ENCODE peak calls at places on chromosomes 13 and 19, in seven cellular contexts. One of them, this sample, is unnamed.
A peak's percentile ranks its signal among the peaks of the same experiment; 100 is the strongest.

GRCh38 chr13:77325371-77325941 is 1.4 kb downstream of the MYCBP2 start:
- DNase-seq in IMR-90: no peak
- DNase-seq in heart left ventricle: no peak
- DNase-seq in fibroblast of pulmonary artery: no peak
- DNase-seq in psoas muscle: no peak
- DNase-seq in lower lobe of right lung: no peak
- DNase-seq in hepatocyte: no peak
- DNase-seq in this sample: no peak

GRCh38 chr19:53868091-53868891 is 608 bp downstream of the MYADM start:
- DNase-seq in IMR-90: peak; percentile 42
- DNase-seq in heart left ventricle: peak; percentile 64
- DNase-seq in fibroblast of pulmonary artery: peak; percentile 69
- DNase-seq in psoas muscle: peak; percentile 81
- DNase-seq in lower lobe of right lung: peak; percentile 83
- DNase-seq in hepatocyte: peak; percentile 80
- DNase-seq in this sample: peak; percentile 78

GRCh38 chr13:27349458-27349857 is 75.0 kb upstream of the GTF3A start:
- DNase-seq in IMR-90: peak; percentile 90
- DNase-seq in heart left ventricle: no peak
- DNase-seq in fibroblast of pulmonary artery: peak; percentile 61
- DNase-seq in psoas muscle: no peak
- DNase-seq in lower lobe of right lung: no peak
- DNase-seq in hepatocyte: no peak
- DNase-seq in this sample: no peak

GRCh38 chr13:111219306-111219705 is 101.1 kb upstream of the TEX29 start:
- DNase-seq in IMR-90: peak; percentile 88
- DNase-seq in heart left ventricle: no peak
- DNase-seq in fibroblast of pulmonary artery: peak; percentile 73
- DNase-seq in psoas muscle: no peak
- DNase-seq in lower lobe of right lung: no peak
- DNase-seq in hepatocyte: no peak
- DNase-seq in this sample: no peak

GRCh38 chr13:73215807-73216206 is 157.0 kb downstream of the KLF5 start:
- DNase-seq in IMR-90: peak; percentile 26
- DNase-seq in heart left ventricle: no peak
- DNase-seq in fibroblast of pulmonary artery: peak; percentile 17
- DNase-seq in psoas muscle: no peak
- DNase-seq in lower lobe of right lung: no peak
- DNase-seq in hepatocyte: no peak
- DNase-seq in this sample: no peak

GRCh38 chr13:108360139-108360538 is 90.6 kb downstream of the TNFSF13B start:
- DNase-seq in IMR-90: no peak
- DNase-seq in heart left ventricle: no peak
- DNase-seq in fibroblast of pulmonary artery: no peak
- DNase-seq in psoas muscle: no peak
- DNase-seq in lower lobe of right lung: no peak
- DNase-seq in hepatocyte: no peak
- DNase-seq in this sample: no peak

GRCh38 chr19:35265126-35265995 is 3.4 kb upstream of the USF2 start:
- DNase-seq in IMR-90: no peak
- DNase-seq in heart left ventricle: peak; percentile 20
- DNase-seq in fibroblast of pulmonary artery: no peak
- DNase-seq in psoas muscle: peak; percentile 68
- DNase-seq in lower lobe of right lung: peak; percentile 24
- DNase-seq in hepatocyte: no peak
- DNase-seq in this sample: no peak

GRCh38 chr13:108435393-108436149 is 166.1 kb downstream of the TNFSF13B start:
- DNase-seq in IMR-90: no peak
- DNase-seq in heart left ventricle: no peak
- DNase-seq in fibroblast of pulmonary artery: no peak
- DNase-seq in psoas muscle: no peak
- DNase-seq in lower lobe of right lung: no peak
- DNase-seq in hepatocyte: no peak
- DNase-seq in this sample: no peak

GRCh38 chr19:35033067-35034004 is 3.1 kb downstream of the SCN1B start:
- DNase-seq in IMR-90: no peak
- DNase-seq in heart left ventricle: no peak
- DNase-seq in fibroblast of pulmonary artery: no peak
- DNase-seq in psoas muscle: no peak
- DNase-seq in lower lobe of right lung: no peak
- DNase-seq in hepatocyte: no peak
- DNase-seq in this sample: no peak

GRCh38 chr13:111204438-111205177 is 89.5 kb downstream of the ARHGEF7 start:
- DNase-seq in IMR-90: peak; percentile 84
- DNase-seq in heart left ventricle: no peak
- DNase-seq in fibroblast of pulmonary artery: peak; percentile 86
- DNase-seq in psoas muscle: peak; percentile 75
- DNase-seq in lower lobe of right lung: peak; percentile 73
- DNase-seq in hepatocyte: peak; percentile 85
- DNase-seq in this sample: no peak

GRCh38 chr13:113820813-113821651 is 42.8 kb downstream of the GAS6 start:
- DNase-seq in IMR-90: peak; percentile 99
- DNase-seq in heart left ventricle: peak; percentile 78
- DNase-seq in fibroblast of pulmonary artery: peak; percentile 92
- DNase-seq in psoas muscle: peak; percentile 95
- DNase-seq in lower lobe of right lung: no peak
- DNase-seq in hepatocyte: peak; percentile 87
- DNase-seq in this sample: no peak

GRCh38 chr13:110557082-110557481 is 4.4 kb downstream of the RAB20 start:
- DNase-seq in IMR-90: no peak
- DNase-seq in heart left ventricle: no peak
- DNase-seq in fibroblast of pulmonary artery: no peak
- DNase-seq in psoas muscle: no peak
- DNase-seq in lower lobe of right lung: no peak
- DNase-seq in hepatocyte: no peak
- DNase-seq in this sample: no peak

GRCh38 chr13:99464441-99464949 is 36.8 kb upstream of the TM9SF2 start:
- DNase-seq in IMR-90: peak; percentile 48
- DNase-seq in heart left ventricle: no peak
- DNase-seq in fibroblast of pulmonary artery: no peak
- DNase-seq in psoas muscle: no peak
- DNase-seq in lower lobe of right lung: no peak
- DNase-seq in hepatocyte: peak; percentile 24
- DNase-seq in this sample: no peak

GRCh38 chr19:42281175-42282035 is 12.4 kb downstream of the CIC start:
- DNase-seq in IMR-90: peak; percentile 41
- DNase-seq in heart left ventricle: peak; percentile 81
- DNase-seq in fibroblast of pulmonary artery: peak; percentile 61
- DNase-seq in psoas muscle: peak; percentile 76
- DNase-seq in lower lobe of right lung: no peak
- DNase-seq in hepatocyte: peak; percentile 81
- DNase-seq in this sample: no peak

GRCh38 chr13:111020546-111020945 is 94.6 kb upstream of the ARHGEF7 start:
- DNase-seq in IMR-90: no peak
- DNase-seq in heart left ventricle: no peak
- DNase-seq in fibroblast of pulmonary artery: no peak
- DNase-seq in psoas muscle: no peak
- DNase-seq in lower lobe of right lung: no peak
- DNase-seq in hepatocyte: no peak
- DNase-seq in this sample: no peak

GRCh38 chr13:32164622-32165268 is 133.2 kb downstream of the FRY start:
- DNase-seq in IMR-90: peak; percentile 66
- DNase-seq in heart left ventricle: no peak
- DNase-seq in fibroblast of pulmonary artery: peak; percentile 82
- DNase-seq in psoas muscle: no peak
- DNase-seq in lower lobe of right lung: no peak
- DNase-seq in hepatocyte: peak; percentile 81
- DNase-seq in this sample: no peak

GRCh38 chr19:7904074-7905020 is 670 bp downstream of the MAP2K7 start:
- DNase-seq in IMR-90: no peak
- DNase-seq in heart left ventricle: peak; percentile 65
- DNase-seq in fibroblast of pulmonary artery: no peak
- DNase-seq in psoas muscle: peak; percentile 83
- DNase-seq in lower lobe of right lung: peak; percentile 77
- DNase-seq in hepatocyte: peak; percentile 75
- DNase-seq in this sample: peak; percentile 63

GRCh38 chr13:49373699-49374098 is 70.2 kb downstream of the CAB39L start:
- DNase-seq in IMR-90: peak; percentile 42
- DNase-seq in heart left ventricle: no peak
- DNase-seq in fibroblast of pulmonary artery: peak; percentile 24
- DNase-seq in psoas muscle: no peak
- DNase-seq in lower lobe of right lung: no peak
- DNase-seq in hepatocyte: no peak
- DNase-seq in this sample: no peak

GRCh38 chr19:56712609-56713008 is 41.1 kb upstream of the ZNF835 start:
- DNase-seq in IMR-90: no peak
- DNase-seq in heart left ventricle: no peak
- DNase-seq in fibroblast of pulmonary artery: no peak
- DNase-seq in psoas muscle: no peak
- DNase-seq in lower lobe of right lung: no peak
- DNase-seq in hepatocyte: no peak
- DNase-seq in this sample: no peak

GRCh38 chr19:4058696-4059492 is 7.8 kb downstream of the ZBTB7A start:
- DNase-seq in IMR-90: no peak
- DNase-seq in heart left ventricle: no peak
- DNase-seq in fibroblast of pulmonary artery: no peak
- DNase-seq in psoas muscle: peak; percentile 70
- DNase-seq in lower lobe of right lung: peak; percentile 59
- DNase-seq in hepatocyte: no peak
- DNase-seq in this sample: no peak

GRCh38 chr19:4059493-4059880 is 7.2 kb downstream of the ZBTB7A start:
- DNase-seq in IMR-90: no peak
- DNase-seq in heart left ventricle: no peak
- DNase-seq in fibroblast of pulmonary artery: no peak
- DNase-seq in psoas muscle: no peak
- DNase-seq in lower lobe of right lung: no peak
- DNase-seq in hepatocyte: peak; percentile 51
- DNase-seq in this sample: no peak

GRCh38 chr19:4059931-4060620 is 6.6 kb downstream of the ZBTB7A start:
- DNase-seq in IMR-90: no peak
- DNase-seq in heart left ventricle: peak; percentile 81
- DNase-seq in fibroblast of pulmonary artery: peak; percentile 54
- DNase-seq in psoas muscle: peak; percentile 90
- DNase-seq in lower lobe of right lung: peak; percentile 75
- DNase-seq in hepatocyte: peak; percentile 73
- DNase-seq in this sample: peak; percentile 69

GRCh38 chr19:4060621-4061177 is 6.0 kb downstream of the ZBTB7A start:
- DNase-seq in IMR-90: no peak
- DNase-seq in heart left ventricle: no peak
- DNase-seq in fibroblast of pulmonary artery: no peak
- DNase-seq in psoas muscle: no peak
- DNase-seq in lower lobe of right lung: peak; percentile 47
- DNase-seq in hepatocyte: peak; percentile 26
- DNase-seq in this sample: no peak

GRCh38 chr19:4057913-4058695 is 8.6 kb downstream of the ZBTB7A start:
- DNase-seq in IMR-90: peak; percentile 85
- DNase-seq in heart left ventricle: peak; percentile 86
- DNase-seq in fibroblast of pulmonary artery: peak; percentile 89
- DNase-seq in psoas muscle: peak; percentile 97
- DNase-seq in lower lobe of right lung: peak; percentile 92
- DNase-seq in hepatocyte: peak; percentile 93
- DNase-seq in this sample: peak; percentile 98
- TF ChIP-seq CTCF in IMR-90: peak; percentile 34
- TF ChIP-seq CTCF in heart left ventricle: no peak
- TF ChIP-seq CTCF in fibroblast of pulmonary artery: peak; percentile 20
- TF ChIP-seq CTCF in psoas muscle: no peak
- TF ChIP-seq CTCF in lower lobe of right lung: peak; percentile 24
- TF ChIP-seq CTCF in hepatocyte: peak; percentile 5
- TF ChIP-seq CTCF in this sample: peak; percentile 46

DNA sequence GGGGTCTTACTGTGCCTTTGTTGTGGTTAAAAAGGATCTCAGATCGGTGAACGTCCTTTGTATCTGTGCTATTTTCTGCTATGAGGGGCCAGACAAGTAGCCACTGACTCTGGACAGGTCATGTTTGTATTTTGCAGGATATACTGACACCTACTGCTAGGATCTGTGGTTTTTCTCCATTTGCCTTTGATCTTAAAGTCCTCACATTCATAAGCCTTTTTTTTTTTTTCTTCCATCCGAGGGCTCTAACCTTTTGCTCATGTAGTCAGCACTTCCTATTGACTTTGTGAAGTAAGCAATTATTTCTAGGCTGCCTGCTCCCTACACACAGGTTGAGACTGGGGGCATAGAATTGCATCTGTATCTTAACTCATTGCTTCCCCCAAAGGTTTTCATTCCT is 106.2 kb downstream of the SLITRK5 start:
- DNase-seq in IMR-90: no peak
- DNase-seq in heart left ventricle: no peak
- DNase-seq in fibroblast of pulmonary artery: no peak
- DNase-seq in psoas muscle: no peak
- DNase-seq in lower lobe of right lung: no peak
- DNase-seq in hepatocyte: no peak
- DNase-seq in this sample: no peak
- TF ChIP-seq CTCF in IMR-90: no peak
- TF ChIP-seq CTCF in heart left ventricle: no peak
- TF ChIP-seq CTCF in fibroblast of pulmonary artery: no peak
- TF ChIP-seq CTCF in psoas muscle: no peak
- TF ChIP-seq CTCF in lower lobe of right lung: no peak
- TF ChIP-seq CTCF in hepatocyte: no peak
- TF ChIP-seq CTCF in this sample: no peak

DNA sequence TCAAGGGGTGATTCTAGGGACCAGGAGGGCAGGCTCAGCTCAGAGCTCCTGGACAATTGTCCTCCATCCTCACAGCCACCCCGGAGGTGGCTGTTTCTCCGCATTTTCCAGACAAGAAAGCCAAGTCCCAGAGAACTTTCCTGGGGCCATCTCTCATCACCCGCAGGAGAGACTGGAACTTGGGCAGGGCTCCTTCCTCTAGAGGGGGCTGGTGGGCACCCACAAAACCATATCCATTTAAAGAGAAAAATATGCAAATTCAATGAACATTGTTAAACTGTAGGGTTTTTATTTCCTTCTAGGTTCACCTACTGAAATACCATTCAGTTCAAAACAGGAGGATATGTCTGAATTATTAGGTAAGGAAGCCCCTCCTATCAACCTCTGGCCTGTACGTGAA is 16.6 kb downstream of the SPACA7 start:
- DNase-seq in IMR-90: no peak
- DNase-seq in heart left ventricle: no peak
- DNase-seq in fibroblast of pulmonary artery: no peak
- DNase-seq in psoas muscle: no peak
- DNase-seq in lower lobe of right lung: no peak
- DNase-seq in hepatocyte: no peak
- DNase-seq in this sample: no peak
- TF ChIP-seq CTCF in IMR-90: no peak
- TF ChIP-seq CTCF in heart left ventricle: no peak
- TF ChIP-seq CTCF in fibroblast of pulmonary artery: no peak
- TF ChIP-seq CTCF in psoas muscle: no peak
- TF ChIP-seq CTCF in lower lobe of right lung: no peak
- TF ChIP-seq CTCF in hepatocyte: no peak
- TF ChIP-seq CTCF in this sample: no peak

GRCh38 chr13:62627226-62627625 is 1211.6 kb upstream of the PCDH20 start:
- DNase-seq in IMR-90: no peak
- DNase-seq in heart left ventricle: no peak
- DNase-seq in fibroblast of pulmonary artery: no peak
- DNase-seq in psoas muscle: no peak
- DNase-seq in lower lobe of right lung: no peak
- DNase-seq in hepatocyte: no peak
- DNase-seq in this sample: no peak

GRCh38 chr13:62629618-62630017 is 1214.0 kb upstream of the PCDH20 start:
- DNase-seq in IMR-90: no peak
- DNase-seq in heart left ventricle: no peak
- DNase-seq in fibroblast of pulmonary artery: no peak
- DNase-seq in psoas muscle: no peak
- DNase-seq in lower lobe of right lung: no peak
- DNase-seq in hepatocyte: peak; percentile 20
- DNase-seq in this sample: no peak

GRCh38 chr13:62631124-62631523 is 1215.5 kb upstream of the PCDH20 start:
- DNase-seq in IMR-90: no peak
- DNase-seq in heart left ventricle: no peak
- DNase-seq in fibroblast of pulmonary artery: no peak
- DNase-seq in psoas muscle: no peak
- DNase-seq in lower lobe of right lung: no peak
- DNase-seq in hepatocyte: no peak
- DNase-seq in this sample: no peak

GRCh38 chr13:62625214-62625613 is 1209.6 kb upstream of the PCDH20 start:
- DNase-seq in IMR-90: no peak
- DNase-seq in heart left ventricle: no peak
- DNase-seq in fibroblast of pulmonary artery: no peak
- DNase-seq in psoas muscle: no peak
- DNase-seq in lower lobe of right lung: no peak
- DNase-seq in hepatocyte: no peak
- DNase-seq in this sample: no peak

GRCh38 chr13:62626771-62627170 is 1211.1 kb upstream of the PCDH20 start:
- DNase-seq in IMR-90: no peak
- DNase-seq in heart left ventricle: no peak
- DNase-seq in fibroblast of pulmonary artery: no peak
- DNase-seq in psoas muscle: no peak
- DNase-seq in lower lobe of right lung: no peak
- DNase-seq in hepatocyte: no peak
- DNase-seq in this sample: no peak
- TF ChIP-seq CTCF in IMR-90: peak; percentile 16
- TF ChIP-seq CTCF in heart left ventricle: no peak
- TF ChIP-seq CTCF in fibroblast of pulmonary artery: no peak
- TF ChIP-seq CTCF in psoas muscle: no peak
- TF ChIP-seq CTCF in lower lobe of right lung: no peak
- TF ChIP-seq CTCF in hepatocyte: no peak
- TF ChIP-seq CTCF in this sample: no peak